ENCODE peak calls at places on chromosomes 7 and 10, in ten cellular contexts. N is substantia nigra; I is NCI-H345; R is ecto neural progenitor cell; A is GM03348; Z is NCI-H510A; P is tibial nerve; X is activated CD4-positive, alpha-beta memory T cell treated with anti-CD3 and anti-CD28 coated beads, Interleukin-2, amount 10 ng/mL, durations not matched to agents 7 days and 5 days; G is skeletal muscle cell; B is HCT116. K is an unnamed sample.

GRCh38 chr7:106774768-106775551 is 90.1 kb upstream of the PIK3CG start:
- DNase-seq in N (no peak), I (no peak), R (no peak), A (no peak), Z (no peak), P (no peak), X (peak), G (no peak), B (peak), K (no peak)

GRCh38 chr10:93181249-93181928 is 107.7 kb downstream of the CYP26A1 start:
- DNase-seq in N (no peak), I (no peak), R (no peak), A (no peak), Z (no peak), P (no peak), X (no peak), G (no peak), B (no peak), K (no peak)

GRCh38 chr10:70977621-70978020 is 89.3 kb upstream of the PCBD1 start:
- DNase-seq in N (no peak), I (no peak), R (no peak), A (no peak), Z (no peak), P (no peak), X (no peak), G (no peak), B (no peak), K (no peak)

GRCh38 chr10:49005270-49005669 is 65.6 kb upstream of the LRRC18 start:
- DNase-seq in N (no peak), I (no peak), R (no peak), A (no peak), Z (no peak), P (no peak), X (no peak), G (no peak), B (no peak), K (no peak)

GRCh38 chr7:74199551-74200355 is 10.1 kb upstream of the LAT2 start:
- DNase-seq in N (no peak), I (no peak), R (no peak), A (no peak), Z (no peak), P (no peak), X (no peak), G (no peak), B (peak), K (peak)

GRCh38 chr7:114916261-114916892 is 5.5 kb upstream of the MDFIC start:
- DNase-seq in N (no peak), I (no peak), R (no peak), A (no peak), Z (no peak), P (no peak), X (no peak), G (no peak), B (no peak), K (no peak)

GRCh38 chr7:143511593-143512047 is 33.9 kb downstream of the TAS2R41 start:
- DNase-seq in N (no peak), I (no peak), R (no peak), A (no peak), Z (no peak), P (no peak), X (no peak), G (no peak), B (no peak), K (no peak)

GRCh38 chr10:97072851-97073665 is 112.7 kb downstream of the SLIT1 start:
- DNase-seq in N (peak), I (peak), R (peak), A (peak), Z (no peak), P (peak), X (peak), G (peak), B (peak), K (peak)

GRCh38 chr10:79185067-79185774 is 116.5 kb downstream of the ZMIZ1 start:
- DNase-seq in N (no peak), I (no peak), R (no peak), A (peak), Z (no peak), P (no peak), X (no peak), G (no peak), B (no peak), K (no peak)